ENCODE peak calls at places on chromosomes 1 and 21, in ten cellular contexts. S, F, C, I, M, G, B, W, L and R are unnamed samples.
A peak's percentile ranks its signal among the peaks of the same experiment; 100 is the strongest.

GRCh38 chr21:29481641-29482040 is 182.9 kb downstream of the BACH1 start:
- DNase-seq in L (peak; percentile 52), C (no peak), M (no peak), W (peak; percentile 48), B (peak; percentile 74), G (no peak), I (no peak), F (no peak), S (no peak), R (no peak)

GRCh38 chr1:229572286-229572685 is 13.8 kb upstream of the ABCB10 start:
- DNase-seq in F (no peak), S (no peak), M (no peak), C (no peak), W (no peak), G (peak; percentile 77), B (no peak), L (no peak), I (no peak), R (no peak)

GRCh38 chr1:212595787-212596714 is 12.5 kb upstream of the ATF3 start:
- DNase-seq in I (no peak), W (peak; percentile 77), G (peak; percentile 96), S (peak; percentile 30), C (no peak), M (peak; percentile 52), B (peak; percentile 96), L (peak; percentile 96), F (no peak), R (no peak)

GRCh38 chr21:45939521-45940045 is 42.0 kb upstream of the COL6A1 start:
- DNase-seq in G (no peak), W (no peak), M (no peak), F (no peak), B (no peak), I (no peak), L (no peak), S (no peak), C (no peak), R (no peak)

GRCh38 chr1:7564097-7564496 is 207.0 kb upstream of the VAMP3 start:
- DNase-seq in W (no peak), F (no peak), I (no peak), M (no peak), C (no peak), B (no peak), L (no peak), G (no peak), S (no peak), R (peak; percentile 55)

GRCh38 chr1:243407284-243408018 is 151.6 kb downstream of the SDCCAG8 start:
- DNase-seq in F (no peak), W (peak; percentile 41), M (no peak), L (peak; percentile 78), G (no peak), S (no peak), I (no peak), B (peak; percentile 76), C (no peak), R (no peak)

GRCh38 chr1:15027515-15027948 is 126.0 kb upstream of the TMEM51 start:
- DNase-seq in F (peak; percentile 78), C (no peak), B (peak; percentile 59), G (no peak), S (peak; percentile 49), W (peak; percentile 50), M (peak; percentile 87), L (peak; percentile 62), I (no peak), R (no peak)

GRCh38 chr21:44765231-44766013 is 36.2 kb downstream of the UBE2G2 start:
- DNase-seq in C (peak; percentile 28), S (no peak), M (no peak), F (no peak), L (peak; percentile 34), I (peak; percentile 42), B (no peak), W (no peak), G (peak; percentile 72), R (no peak)

DNA sequence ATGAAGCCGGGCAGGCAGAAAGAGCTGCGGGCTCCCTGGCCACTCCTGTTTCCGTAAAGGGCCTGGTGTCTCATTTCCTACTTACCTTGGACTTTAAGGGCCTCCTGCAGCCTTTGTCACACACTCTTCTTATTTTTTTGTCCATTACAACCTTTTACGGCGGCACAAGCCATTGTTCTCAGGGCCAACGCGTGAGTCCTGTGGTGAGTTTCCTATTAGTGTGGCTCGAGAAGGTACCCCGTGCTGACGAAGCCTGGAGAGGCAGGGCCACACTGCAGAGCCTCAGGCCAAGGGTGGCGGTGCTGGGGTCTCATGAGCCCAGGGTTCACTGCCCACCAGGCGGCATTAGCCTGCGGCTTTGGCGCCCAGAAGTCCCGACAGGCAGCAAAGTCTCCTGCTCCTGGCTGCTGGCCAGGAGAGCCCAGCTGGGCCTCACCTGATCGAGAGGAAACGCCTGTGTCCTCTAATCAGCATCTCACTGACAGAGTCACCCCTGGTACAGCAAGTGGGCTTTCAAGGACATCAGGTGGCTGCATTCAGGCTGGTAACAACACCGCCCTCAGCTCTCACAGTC is 62.0 kb downstream of the SIK1 start:
- DNase-seq in W (no peak), B (no peak), L (no peak), C (no peak), G (no peak), M (no peak), F (no peak), S (no peak), I (no peak), R (no peak)
- TF ChIP-seq CTCF in W (no peak), B (no peak), L (no peak), C (no peak), G (no peak), M (no peak), F (no peak), S (no peak), I (no peak), R (no peak)

DNA sequence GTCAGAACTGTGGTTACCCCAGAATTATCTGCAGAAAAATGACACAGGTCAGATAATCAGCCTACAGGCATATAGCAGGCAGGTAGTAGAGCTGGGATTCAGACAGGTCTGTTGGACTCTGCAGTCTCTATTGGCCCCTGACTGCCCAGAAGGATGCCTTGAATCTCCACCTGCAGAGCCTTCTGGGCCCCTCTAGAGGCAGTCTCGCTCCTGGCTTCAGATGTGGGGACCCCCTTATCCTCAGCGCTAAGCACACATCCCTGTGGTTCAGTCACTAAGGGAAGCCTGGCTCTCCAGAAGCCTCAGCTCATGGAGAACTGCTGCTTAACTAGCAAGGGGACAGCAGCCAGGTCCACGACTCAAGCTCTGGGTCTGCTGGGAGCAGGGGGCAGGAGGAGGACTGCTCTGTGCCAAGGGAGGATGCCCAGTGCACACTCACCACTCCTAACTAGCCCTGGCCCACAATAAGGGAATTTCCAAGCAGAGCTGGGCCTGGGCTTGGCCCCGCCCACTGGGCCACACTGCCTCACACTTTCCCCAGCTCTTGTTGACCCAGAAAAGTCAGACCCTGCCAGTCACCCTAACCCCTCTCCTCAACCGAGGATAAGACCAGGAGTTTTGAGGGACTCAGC is 18.9 kb downstream of the SLC9A1 start:
- DNase-seq in G (no peak), M (no peak), L (no peak), W (no peak), I (no peak), B (no peak), F (no peak), C (no peak), S (peak; percentile 38), R (no peak)
- TF ChIP-seq CTCF in G (no peak), M (no peak), L (peak; percentile 19), W (no peak), I (no peak), B (no peak), F (no peak), C (no peak), S (peak; percentile 67), R (no peak)

GRCh38 chr1:34743775-34744174 is 11.1 kb upstream of the GJB5 start:
- DNase-seq in M (no peak), I (no peak), G (no peak), W (no peak), B (no peak), F (no peak), L (no peak), C (no peak), S (no peak), R (no peak)

GRCh38 chr1:34746101-34746500 is 8.7 kb upstream of the GJB5 start:
- DNase-seq in B (no peak), M (no peak), C (no peak), I (no peak), W (no peak), S (no peak), L (no peak), G (no peak), F (no peak), R (no peak)

GRCh38 chr1:34744851-34745250 is 10.0 kb upstream of the GJB5 start:
- DNase-seq in F (no peak), L (no peak), S (no peak), G (no peak), C (no peak), W (no peak), B (no peak), I (no peak), M (no peak), R (no peak)

GRCh38 chr1:34746785-34747637 is 7.8 kb upstream of the GJB5 start:
- DNase-seq in B (no peak), S (no peak), F (no peak), L (no peak), G (no peak), W (no peak), C (no peak), M (no peak), I (no peak), R (no peak)

GRCh38 chr1:34745666-34746065 is 9.2 kb upstream of the GJB5 start:
- DNase-seq in B (no peak), G (no peak), S (no peak), L (no peak), C (no peak), I (no peak), F (no peak), W (no peak), M (no peak), R (no peak)
- TF ChIP-seq CTCF in B (no peak), G (no peak), S (no peak), L (no peak), C (no peak), I (no peak), F (no peak), W (no peak), M (no peak), R (no peak)

GRCh38 chr1:246297314-246298273 is 209.5 kb downstream of the SMYD3 start:
- DNase-seq in G (no peak), M (no peak), S (no peak), L (no peak), C (no peak), W (no peak), B (peak; percentile 54), F (no peak), I (no peak), R (no peak)
- TF ChIP-seq CTCF in G (no peak), M (no peak), S (no peak), L (peak; percentile 5), C (no peak), W (no peak), B (no peak), F (no peak), I (no peak), R (no peak)